ENCODE peak calls at places on chromosomes 12 and 14, in seven cellular contexts. F is colonic mucosa, R is IMR-90, T is right atrium auricular region, J is left ventricle myocardium inferior, A is cardiac muscle cell, D is heart right ventricle. X is an unnamed sample.

GRCh38 chr14:62126885-62127478 is 364.8 kb downstream of the SNAPC1 start:
- DNase-seq in J (no peak), R (peak; percentile 72), F (peak; percentile 20), T (no peak), D (peak; percentile 5), A (peak; percentile 72), X (no peak)

GRCh38 chr12:57864811-57865751 is 18.6 kb upstream of the CTDSP2 start:
- DNase-seq in J (peak; percentile 83), T (peak; percentile 83), F (peak; percentile 78), R (peak; percentile 77), D (peak; percentile 77), A (peak; percentile 92), X (peak; percentile 73)

GRCh38 chr12:124286414-124286813 is 8.5 kb upstream of the RFLNA start:
- DNase-seq in R (no peak), F (no peak), D (no peak), J (no peak), A (peak; percentile 51), T (no peak), X (no peak)

GRCh38 chr14:100644383-100644782 is 57.2 kb upstream of the BEGAIN start:
- DNase-seq in D (no peak), F (no peak), T (no peak), A (no peak), R (no peak), J (no peak), X (no peak)

GRCh38 chr14:22448035-22448904 is 140.8 kb downstream of the DAD1 start:
- DNase-seq in T (no peak), D (no peak), F (no peak), R (no peak), A (no peak), J (no peak), X (no peak)

GRCh38 chr14:51561141-51561540 is 90.6 kb upstream of the FRMD6 start:
- DNase-seq in F (no peak), J (no peak), R (no peak), T (no peak), A (no peak), D (no peak), X (no peak)

GRCh38 chr12:79624378-79624777 is 66.4 kb downstream of the PAWR start:
- DNase-seq in F (no peak), A (peak; percentile 56), T (no peak), J (no peak), R (peak; percentile 81), D (no peak), X (no peak)

GRCh38 chr12:60180298-60180697 is 584.5 kb downstream of the SLC16A7 start:
- DNase-seq in R (no peak), A (no peak), D (no peak), J (no peak), T (no peak), F (no peak), X (no peak)

GRCh38 chr12:74889563-74890236 is 319.9 kb downstream of the KCNC2 start:
- DNase-seq in T (no peak), A (peak; percentile 3), D (no peak), R (peak; percentile 62), F (no peak), J (no peak), X (no peak)

GRCh38 chr12:124917841-124918621 is 3.6 kb upstream of the UBC start:
- DNase-seq in D (no peak), R (peak; percentile 21), T (no peak), J (no peak), F (no peak), A (no peak), X (no peak)

GRCh38 chr12:14577344-14577743 is 9.7 kb upstream of the PLBD1 start:
- DNase-seq in T (no peak), A (peak; percentile 23), R (no peak), F (no peak), J (no peak), D (no peak), X (no peak)

GRCh38 chr14:21211509-21211908 is 55.6 kb upstream of the OR5AU1 start:
- DNase-seq in J (no peak), A (no peak), T (no peak), F (no peak), R (no peak), D (no peak), X (no peak)

GRCh38 chr12:75587340-75588106 is 76.1 kb upstream of the KRR1 start:
- DNase-seq in J (no peak), D (no peak), R (peak; percentile 52), F (no peak), T (no peak), A (no peak), X (no peak)

GRCh38 chr14:34426313-34427295 is 35.4 kb downstream of the SPTSSA start:
- DNase-seq in A (no peak), T (no peak), F (peak; percentile 77), J (no peak), D (no peak), R (no peak), X (peak; percentile 65)

GRCh38 chr12:71958056-71958455 is 19.4 kb downstream of the TPH2 start:
- DNase-seq in R (peak; percentile 65), F (no peak), D (no peak), A (no peak), J (no peak), T (no peak), X (no peak)

GRCh38 chr12:4814485-4814884 is 94.3 kb downstream of the GALNT8 start:
- DNase-seq in T (no peak), J (no peak), D (no peak), R (no peak), A (no peak), F (no peak), X (no peak)

GRCh38 chr12:102406033-102406584 is 74.3 kb downstream of the IGF1 start:
- DNase-seq in T (no peak), R (peak; percentile 15), A (peak; percentile 22), J (peak; percentile 38), F (peak; percentile 28), D (peak; percentile 40), X (peak; percentile 71)

GRCh38 chr12:27164330-27165045 is 79.6 kb upstream of the STK38L start:
- DNase-seq in J (no peak), T (no peak), R (no peak), A (no peak), D (no peak), F (no peak), X (no peak)

GRCh38 chr14:90277581-90278198 is 21.3 kb downstream of the PSMC1 start:
- DNase-seq in F (no peak), A (no peak), R (no peak), D (no peak), J (no peak), T (no peak), X (no peak)

GRCh38 chr14:73251516-73252215 is 14.4 kb downstream of the PAPLN start:
- DNase-seq in R (no peak), A (no peak), D (no peak), T (no peak), J (no peak), F (no peak), X (no peak)

GRCh38 chr14:56087824-56088571 is 30.2 kb upstream of the PELI2 start:
- DNase-seq in A (no peak), F (no peak), J (no peak), R (no peak), T (no peak), D (no peak), X (peak; percentile 34)

GRCh38 chr12:39697108-39697507 is 77.5 kb upstream of the ABCD2 start:
- DNase-seq in A (no peak), J (no peak), D (no peak), T (no peak), R (no peak), F (no peak), X (no peak)

GRCh38 chr12:62722971-62723680 is 211.8 kb downstream of the PPM1H start:
- DNase-seq in R (peak; percentile 60), J (no peak), T (no peak), D (no peak), F (no peak), A (no peak), X (no peak)

GRCh38 chr12:76266797-76267196 is 81.4 kb downstream of the BBS10 start:
- DNase-seq in R (peak; percentile 90), A (peak; percentile 58), T (peak; percentile 64), F (no peak), J (peak; percentile 48), D (peak; percentile 36), X (peak; percentile 12)

GRCh38 chr14:76371066-76371465 is 4.9 kb upstream of the ESRRB start:
- DNase-seq in R (no peak), J (no peak), T (no peak), A (no peak), F (no peak), D (no peak), X (no peak)

GRCh38 chr14:76375484-76375883 is 453 bp upstream of the ESRRB start:
- DNase-seq in D (no peak), F (no peak), J (no peak), R (no peak), T (no peak), A (no peak), X (no peak)

GRCh38 chr14:76376001-76376404 is at the start of gene ESRRB:
- DNase-seq in F (no peak), R (peak; percentile 5), T (no peak), A (peak; percentile 39), J (no peak), D (no peak), X (no peak)

GRCh38 chr14:76376409-76376877 is 506 bp downstream of the ESRRB start:
- DNase-seq in J (no peak), F (no peak), A (no peak), R (no peak), T (no peak), D (no peak), X (no peak)

GRCh38 chr14:76373456-76373855 is 2.5 kb upstream of the ESRRB start:
- DNase-seq in J (no peak), T (no peak), R (no peak), A (no peak), F (no peak), D (no peak), X (no peak)
- H3K27me3 ChIP-seq in J (peaks cover 73% of the 10 kb centered on the region), T (peaks cover 6% of the 10 kb centered on the region), R (peaks cover 55% of the 10 kb centered on the region), A (peaks cover 69% of the 10 kb centered on the region), F (peaks cover 24% of the 10 kb centered on the region), D (peaks cover 45% of the 10 kb centered on the region), X (no peaks in the 10 kb centered on the region)

GRCh38 chr14:84566109-84566508 is 963.8 kb upstream of the FLRT2 start:
- DNase-seq in R (no peak), F (no peak), D (no peak), J (no peak), A (no peak), T (no peak), X (no peak)
- H3K36me3 ChIP-seq in R (no peaks in the 10 kb centered on the region), F (no peaks in the 10 kb centered on the region), D (no peaks in the 10 kb centered on the region), J (no peaks in the 10 kb centered on the region), A (no peaks in the 10 kb centered on the region), T (no peaks in the 10 kb centered on the region), X (no peaks in the 10 kb centered on the region)

DNA sequence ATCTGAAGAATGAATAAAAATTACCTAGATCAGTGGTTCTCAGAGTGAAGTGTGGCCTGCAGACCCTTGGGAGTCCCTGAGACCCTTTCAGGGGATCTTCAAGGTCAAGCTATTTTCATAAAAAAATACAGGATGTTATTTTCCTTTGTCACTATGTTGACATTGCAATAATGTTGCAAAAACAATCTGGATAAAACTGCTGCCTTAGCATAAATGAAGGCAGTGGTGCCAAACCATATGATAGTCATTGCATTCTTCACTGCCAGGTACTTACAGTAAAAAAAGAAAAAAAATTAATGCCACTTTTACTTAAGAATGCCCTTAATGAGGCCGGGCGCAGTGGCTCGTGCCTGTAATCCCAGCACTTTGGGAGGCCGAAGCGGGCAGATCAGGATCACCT is 2.0 kb upstream of the CD4 start:
- DNase-seq in T (no peak), D (no peak), F (no peak), J (no peak), A (no peak), R (no peak), X (no peak)
- H3K4me1 ChIP-seq in T (no peaks in the 10 kb centered on the region), D (no peaks in the 10 kb centered on the region), F (no peaks in the 10 kb centered on the region), J (peaks cover 12% of the 10 kb centered on the region), A (peaks cover 14% of the 10 kb centered on the region), R (peaks cover 13% of the 10 kb centered on the region), X (no peaks in the 10 kb centered on the region)

GRCh38 chr12:109710279-109710746 is 3.3 kb upstream of the FAM222A start:
- DNase-seq in F (no peak), A (no peak), R (no peak), D (no peak), J (no peak), T (no peak), X (no peak)
- H3K27me3 ChIP-seq in F (peaks cover 9% of the 10 kb centered on the region), A (no peaks in the 10 kb centered on the region), R (peaks cover 42% of the 10 kb centered on the region), D (peaks cover 28% of the 10 kb centered on the region), J (peaks cover 74% of the 10 kb centered on the region), T (no peaks in the 10 kb centered on the region), X (no peaks in the 10 kb centered on the region)

X was measured in body of pancreas.